ENCODE peak calls at places on chromosomes 1 and 21, in eight cellular contexts. One of them, this sample, is unnamed.

GRCh38 chr1:1462318-1462966 is 9.1 kb upstream of the ATAD3B start:
- DNase-seq in Calu3: no peak
- DNase-seq in effector memory CD4-positive, alpha-beta T cell: no peak
- DNase-seq in stimulated activated CD8-positive, alpha-beta memory T cell treated with anti-CD3 and anti-CD28 coated beads, Interleukin-15, amount 100 ng/mL, for 1 hour: no peak
- DNase-seq in HL-60: no peak
- DNase-seq in astrocyte of the spinal cord: no peak
- DNase-seq in hypothalamus: no peak
- DNase-seq in fibroblast of lung: no peak
- DNase-seq in this sample: no peak

GRCh38 chr1:65850281-65850680 is 57.6 kb downstream of the PDE4B start:
- DNase-seq in hypothalamus: no peak
- DNase-seq in astrocyte of the spinal cord: no peak
- DNase-seq in stimulated activated CD8-positive, alpha-beta memory T cell treated with anti-CD3 and anti-CD28 coated beads, Interleukin-15, amount 100 ng/mL, for 1 hour: no peak
- DNase-seq in Calu3: no peak
- DNase-seq in effector memory CD4-positive, alpha-beta T cell: no peak
- DNase-seq in HL-60: no peak
- DNase-seq in fibroblast of lung: no peak
- DNase-seq in this sample: no peak

GRCh38 chr21:42337830-42338729 is 12.7 kb downstream of the TFF2 start:
- DNase-seq in HL-60: peak; percentile 11
- DNase-seq in stimulated activated CD8-positive, alpha-beta memory T cell treated with anti-CD3 and anti-CD28 coated beads, Interleukin-15, amount 100 ng/mL, for 1 hour: peak; percentile 83
- DNase-seq in effector memory CD4-positive, alpha-beta T cell: peak; percentile 73
- DNase-seq in fibroblast of lung: peak; percentile 35
- DNase-seq in astrocyte of the spinal cord: peak; percentile 29
- DNase-seq in Calu3: peak; percentile 76
- DNase-seq in hypothalamus: peak; percentile 27
- DNase-seq in this sample: peak; percentile 85

GRCh38 chr1:234862944-234863515 is 253.1 kb upstream of the IRF2BP2 start:
- DNase-seq in HL-60: no peak
- DNase-seq in astrocyte of the spinal cord: peak; percentile 68
- DNase-seq in fibroblast of lung: peak; percentile 68
- DNase-seq in stimulated activated CD8-positive, alpha-beta memory T cell treated with anti-CD3 and anti-CD28 coated beads, Interleukin-15, amount 100 ng/mL, for 1 hour: no peak
- DNase-seq in hypothalamus: peak; percentile 37
- DNase-seq in Calu3: no peak
- DNase-seq in effector memory CD4-positive, alpha-beta T cell: no peak
- DNase-seq in this sample: no peak

GRCh38 chr1:236654957-236655356 is 31.3 kb upstream of the ACTN2 start:
- DNase-seq in hypothalamus: no peak
- DNase-seq in effector memory CD4-positive, alpha-beta T cell: no peak
- DNase-seq in stimulated activated CD8-positive, alpha-beta memory T cell treated with anti-CD3 and anti-CD28 coated beads, Interleukin-15, amount 100 ng/mL, for 1 hour: no peak
- DNase-seq in Calu3: no peak
- DNase-seq in fibroblast of lung: no peak
- DNase-seq in astrocyte of the spinal cord: no peak
- DNase-seq in HL-60: no peak
- DNase-seq in this sample: no peak

GRCh38 chr1:109983380-109984189 is 980 bp upstream of the AHCYL1 start:
- DNase-seq in astrocyte of the spinal cord: no peak
- DNase-seq in HL-60: no peak
- DNase-seq in fibroblast of lung: no peak
- DNase-seq in effector memory CD4-positive, alpha-beta T cell: no peak
- DNase-seq in hypothalamus: no peak
- DNase-seq in Calu3: no peak
- DNase-seq in stimulated activated CD8-positive, alpha-beta memory T cell treated with anti-CD3 and anti-CD28 coated beads, Interleukin-15, amount 100 ng/mL, for 1 hour: no peak
- DNase-seq in this sample: no peak

GRCh38 chr1:158962983-158963382 is 31.6 kb downstream of the PYHIN1 start:
- DNase-seq in effector memory CD4-positive, alpha-beta T cell: no peak
- DNase-seq in stimulated activated CD8-positive, alpha-beta memory T cell treated with anti-CD3 and anti-CD28 coated beads, Interleukin-15, amount 100 ng/mL, for 1 hour: no peak
- DNase-seq in HL-60: no peak
- DNase-seq in Calu3: no peak
- DNase-seq in astrocyte of the spinal cord: no peak
- DNase-seq in fibroblast of lung: no peak
- DNase-seq in hypothalamus: no peak
- DNase-seq in this sample: no peak

GRCh38 chr21:17819878-17820232 is 699 bp upstream of the C21orf91 start:
- DNase-seq in hypothalamus: no peak
- DNase-seq in Calu3: no peak
- DNase-seq in HL-60: peak; percentile 37
- DNase-seq in astrocyte of the spinal cord: no peak
- DNase-seq in fibroblast of lung: no peak
- DNase-seq in effector memory CD4-positive, alpha-beta T cell: no peak
- DNase-seq in stimulated activated CD8-positive, alpha-beta memory T cell treated with anti-CD3 and anti-CD28 coated beads, Interleukin-15, amount 100 ng/mL, for 1 hour: no peak
- DNase-seq in this sample: no peak

GRCh38 chr1:93346472-93346991 is 825 bp downstream of the DR1 start:
- DNase-seq in stimulated activated CD8-positive, alpha-beta memory T cell treated with anti-CD3 and anti-CD28 coated beads, Interleukin-15, amount 100 ng/mL, for 1 hour: peak; percentile 9
- DNase-seq in HL-60: no peak
- DNase-seq in Calu3: peak; percentile 9
- DNase-seq in fibroblast of lung: peak; percentile 30
- DNase-seq in astrocyte of the spinal cord: peak; percentile 22
- DNase-seq in effector memory CD4-positive, alpha-beta T cell: peak; percentile 34
- DNase-seq in hypothalamus: no peak
- DNase-seq in this sample: no peak

GRCh38 chr1:112040891-112041740 is 51.6 kb upstream of the KCND3 start:
- DNase-seq in effector memory CD4-positive, alpha-beta T cell: no peak
- DNase-seq in fibroblast of lung: no peak
- DNase-seq in stimulated activated CD8-positive, alpha-beta memory T cell treated with anti-CD3 and anti-CD28 coated beads, Interleukin-15, amount 100 ng/mL, for 1 hour: no peak
- DNase-seq in astrocyte of the spinal cord: no peak
- DNase-seq in HL-60: no peak
- DNase-seq in Calu3: no peak
- DNase-seq in hypothalamus: no peak
- DNase-seq in this sample: no peak

GRCh38 chr1:21287905-21288514 is 2.3 kb downstream of the ECE1 start:
- DNase-seq in astrocyte of the spinal cord: no peak
- DNase-seq in hypothalamus: no peak
- DNase-seq in HL-60: no peak
- DNase-seq in fibroblast of lung: no peak
- DNase-seq in Calu3: no peak
- DNase-seq in effector memory CD4-positive, alpha-beta T cell: no peak
- DNase-seq in stimulated activated CD8-positive, alpha-beta memory T cell treated with anti-CD3 and anti-CD28 coated beads, Interleukin-15, amount 100 ng/mL, for 1 hour: no peak
- DNase-seq in this sample: no peak

GRCh38 chr21:29477941-29478340 is 179.2 kb downstream of the BACH1 start:
- DNase-seq in HL-60: peak; percentile 33
- DNase-seq in fibroblast of lung: peak; percentile 89
- DNase-seq in stimulated activated CD8-positive, alpha-beta memory T cell treated with anti-CD3 and anti-CD28 coated beads, Interleukin-15, amount 100 ng/mL, for 1 hour: no peak
- DNase-seq in hypothalamus: no peak
- DNase-seq in effector memory CD4-positive, alpha-beta T cell: no peak
- DNase-seq in Calu3: no peak
- DNase-seq in astrocyte of the spinal cord: peak; percentile 81
- DNase-seq in this sample: no peak

GRCh38 chr1:2074944-2075740 is 24.9 kb downstream of the PRKCZ start:
- DNase-seq in HL-60: no peak
- DNase-seq in fibroblast of lung: no peak
- DNase-seq in astrocyte of the spinal cord: no peak
- DNase-seq in effector memory CD4-positive, alpha-beta T cell: no peak
- DNase-seq in stimulated activated CD8-positive, alpha-beta memory T cell treated with anti-CD3 and anti-CD28 coated beads, Interleukin-15, amount 100 ng/mL, for 1 hour: no peak
- DNase-seq in hypothalamus: peak; percentile 40
- DNase-seq in Calu3: no peak
- DNase-seq in this sample: no peak

GRCh38 chr1:220164517-220164916 is 70.6 kb downstream of the IARS2 start:
- DNase-seq in hypothalamus: no peak
- DNase-seq in Calu3: no peak
- DNase-seq in stimulated activated CD8-positive, alpha-beta memory T cell treated with anti-CD3 and anti-CD28 coated beads, Interleukin-15, amount 100 ng/mL, for 1 hour: no peak
- DNase-seq in astrocyte of the spinal cord: no peak
- DNase-seq in HL-60: no peak
- DNase-seq in effector memory CD4-positive, alpha-beta T cell: no peak
- DNase-seq in fibroblast of lung: no peak
- DNase-seq in this sample: peak; percentile 11

GRCh38 chr1:54163573-54163972 is 10.8 kb upstream of the CDCP2 start:
- DNase-seq in astrocyte of the spinal cord: no peak
- DNase-seq in hypothalamus: no peak
- DNase-seq in effector memory CD4-positive, alpha-beta T cell: no peak
- DNase-seq in Calu3: no peak
- DNase-seq in fibroblast of lung: no peak
- DNase-seq in stimulated activated CD8-positive, alpha-beta memory T cell treated with anti-CD3 and anti-CD28 coated beads, Interleukin-15, amount 100 ng/mL, for 1 hour: no peak
- DNase-seq in HL-60: no peak
- DNase-seq in this sample: no peak

GRCh38 chr1:179788259-179788658 is 45.2 kb downstream of the FAM163A start:
- DNase-seq in astrocyte of the spinal cord: no peak
- DNase-seq in hypothalamus: no peak
- DNase-seq in effector memory CD4-positive, alpha-beta T cell: no peak
- DNase-seq in stimulated activated CD8-positive, alpha-beta memory T cell treated with anti-CD3 and anti-CD28 coated beads, Interleukin-15, amount 100 ng/mL, for 1 hour: no peak
- DNase-seq in HL-60: no peak
- DNase-seq in Calu3: no peak
- DNase-seq in fibroblast of lung: no peak
- DNase-seq in this sample: no peak

GRCh38 chr1:54310439-54311328 is 95.5 kb downstream of the SSBP3 start:
- DNase-seq in hypothalamus: peak; percentile 22
- DNase-seq in effector memory CD4-positive, alpha-beta T cell: no peak
- DNase-seq in HL-60: no peak
- DNase-seq in astrocyte of the spinal cord: peak; percentile 29
- DNase-seq in fibroblast of lung: peak; percentile 54
- DNase-seq in Calu3: peak; percentile 65
- DNase-seq in stimulated activated CD8-positive, alpha-beta memory T cell treated with anti-CD3 and anti-CD28 coated beads, Interleukin-15, amount 100 ng/mL, for 1 hour: no peak
- DNase-seq in this sample: peak; percentile 56

GRCh38 chr1:89938171-89939055 is 56.5 kb upstream of the ZNF326 start:
- DNase-seq in effector memory CD4-positive, alpha-beta T cell: no peak
- DNase-seq in astrocyte of the spinal cord: peak; percentile 54
- DNase-seq in Calu3: no peak
- DNase-seq in HL-60: no peak
- DNase-seq in stimulated activated CD8-positive, alpha-beta memory T cell treated with anti-CD3 and anti-CD28 coated beads, Interleukin-15, amount 100 ng/mL, for 1 hour: no peak
- DNase-seq in hypothalamus: no peak
- DNase-seq in fibroblast of lung: peak; percentile 75
- DNase-seq in this sample: no peak

GRCh38 chr1:147169840-147170674 is 2.2 kb downstream of the PRKAB2 start:
- DNase-seq in hypothalamus: no peak
- DNase-seq in fibroblast of lung: no peak
- DNase-seq in stimulated activated CD8-positive, alpha-beta memory T cell treated with anti-CD3 and anti-CD28 coated beads, Interleukin-15, amount 100 ng/mL, for 1 hour: no peak
- DNase-seq in HL-60: no peak
- DNase-seq in effector memory CD4-positive, alpha-beta T cell: no peak
- DNase-seq in Calu3: no peak
- DNase-seq in astrocyte of the spinal cord: no peak
- DNase-seq in this sample: no peak

GRCh38 chr1:153348511-153349362 is at the start of gene PGLYRP4:
- DNase-seq in HL-60: no peak
- DNase-seq in hypothalamus: no peak
- DNase-seq in stimulated activated CD8-positive, alpha-beta memory T cell treated with anti-CD3 and anti-CD28 coated beads, Interleukin-15, amount 100 ng/mL, for 1 hour: no peak
- DNase-seq in effector memory CD4-positive, alpha-beta T cell: no peak
- DNase-seq in astrocyte of the spinal cord: no peak
- DNase-seq in fibroblast of lung: no peak
- DNase-seq in Calu3: no peak
- DNase-seq in this sample: no peak

GRCh38 chr21:35381743-35382310 is 332.7 kb upstream of the RUNX1 start:
- DNase-seq in effector memory CD4-positive, alpha-beta T cell: no peak
- DNase-seq in hypothalamus: no peak
- DNase-seq in stimulated activated CD8-positive, alpha-beta memory T cell treated with anti-CD3 and anti-CD28 coated beads, Interleukin-15, amount 100 ng/mL, for 1 hour: no peak
- DNase-seq in fibroblast of lung: no peak
- DNase-seq in astrocyte of the spinal cord: no peak
- DNase-seq in Calu3: no peak
- DNase-seq in HL-60: no peak
- DNase-seq in this sample: no peak

GRCh38 chr1:151311589-151312331 is 15.5 kb downstream of the PI4KB start:
- DNase-seq in fibroblast of lung: peak; percentile 100
- DNase-seq in stimulated activated CD8-positive, alpha-beta memory T cell treated with anti-CD3 and anti-CD28 coated beads, Interleukin-15, amount 100 ng/mL, for 1 hour: peak; percentile 45
- DNase-seq in Calu3: peak; percentile 93
- DNase-seq in hypothalamus: no peak
- DNase-seq in astrocyte of the spinal cord: peak; percentile 98
- DNase-seq in effector memory CD4-positive, alpha-beta T cell: peak; percentile 21
- DNase-seq in HL-60: peak; percentile 93
- DNase-seq in this sample: no peak

GRCh38 chr1:12171206-12172041 is 4.6 kb downstream of the TNFRSF1B start:
- DNase-seq in HL-60: no peak
- DNase-seq in Calu3: no peak
- DNase-seq in effector memory CD4-positive, alpha-beta T cell: peak; percentile 47
- DNase-seq in stimulated activated CD8-positive, alpha-beta memory T cell treated with anti-CD3 and anti-CD28 coated beads, Interleukin-15, amount 100 ng/mL, for 1 hour: no peak
- DNase-seq in astrocyte of the spinal cord: no peak
- DNase-seq in fibroblast of lung: no peak
- DNase-seq in hypothalamus: no peak
- DNase-seq in this sample: no peak

GRCh38 chr21:42799948-42800347 is 79.4 kb downstream of the WDR4 start:
- DNase-seq in effector memory CD4-positive, alpha-beta T cell: no peak
- DNase-seq in Calu3: no peak
- DNase-seq in astrocyte of the spinal cord: no peak
- DNase-seq in hypothalamus: no peak
- DNase-seq in stimulated activated CD8-positive, alpha-beta memory T cell treated with anti-CD3 and anti-CD28 coated beads, Interleukin-15, amount 100 ng/mL, for 1 hour: no peak
- DNase-seq in fibroblast of lung: no peak
- DNase-seq in HL-60: no peak
- DNase-seq in this sample: no peak

GRCh38 chr1:89692601-89693503 is 59.9 kb downstream of the LRRC8C start:
- DNase-seq in stimulated activated CD8-positive, alpha-beta memory T cell treated with anti-CD3 and anti-CD28 coated beads, Interleukin-15, amount 100 ng/mL, for 1 hour: no peak
- DNase-seq in effector memory CD4-positive, alpha-beta T cell: no peak
- DNase-seq in hypothalamus: no peak
- DNase-seq in Calu3: no peak
- DNase-seq in fibroblast of lung: peak; percentile 20
- DNase-seq in HL-60: no peak
- DNase-seq in astrocyte of the spinal cord: no peak
- DNase-seq in this sample: no peak

GRCh38 chr1:175188936-175189335 is 3.6 kb downstream of the KIAA0040 start:
- DNase-seq in effector memory CD4-positive, alpha-beta T cell: peak; percentile 32
- DNase-seq in stimulated activated CD8-positive, alpha-beta memory T cell treated with anti-CD3 and anti-CD28 coated beads, Interleukin-15, amount 100 ng/mL, for 1 hour: no peak
- DNase-seq in fibroblast of lung: no peak
- DNase-seq in astrocyte of the spinal cord: no peak
- DNase-seq in HL-60: no peak
- DNase-seq in hypothalamus: no peak
- DNase-seq in Calu3: no peak
- DNase-seq in this sample: no peak

GRCh38 chr21:42829954-42830353 is 49.4 kb downstream of the WDR4 start:
- DNase-seq in stimulated activated CD8-positive, alpha-beta memory T cell treated with anti-CD3 and anti-CD28 coated beads, Interleukin-15, amount 100 ng/mL, for 1 hour: no peak
- DNase-seq in hypothalamus: no peak
- DNase-seq in effector memory CD4-positive, alpha-beta T cell: no peak
- DNase-seq in fibroblast of lung: no peak
- DNase-seq in Calu3: no peak
- DNase-seq in HL-60: no peak
- DNase-seq in astrocyte of the spinal cord: no peak
- DNase-seq in this sample: no peak

GRCh38 chr1:157915859-157916258 is 74.3 kb upstream of the CD5L start:
- DNase-seq in effector memory CD4-positive, alpha-beta T cell: no peak
- DNase-seq in fibroblast of lung: no peak
- DNase-seq in HL-60: no peak
- DNase-seq in stimulated activated CD8-positive, alpha-beta memory T cell treated with anti-CD3 and anti-CD28 coated beads, Interleukin-15, amount 100 ng/mL, for 1 hour: no peak
- DNase-seq in astrocyte of the spinal cord: no peak
- DNase-seq in Calu3: no peak
- DNase-seq in hypothalamus: no peak
- DNase-seq in this sample: no peak

GRCh38 chr1:211625040-211625439 is 46.1 kb upstream of the SLC30A1 start:
- DNase-seq in stimulated activated CD8-positive, alpha-beta memory T cell treated with anti-CD3 and anti-CD28 coated beads, Interleukin-15, amount 100 ng/mL, for 1 hour: no peak
- DNase-seq in astrocyte of the spinal cord: peak; percentile 28
- DNase-seq in hypothalamus: no peak
- DNase-seq in fibroblast of lung: peak; percentile 27
- DNase-seq in effector memory CD4-positive, alpha-beta T cell: no peak
- DNase-seq in HL-60: peak; percentile 70
- DNase-seq in Calu3: no peak
- DNase-seq in this sample: no peak

GRCh38 chr1:2645776-2646175 is 13.0 kb upstream of the MMEL1 start:
- DNase-seq in effector memory CD4-positive, alpha-beta T cell: no peak
- DNase-seq in hypothalamus: no peak
- DNase-seq in stimulated activated CD8-positive, alpha-beta memory T cell treated with anti-CD3 and anti-CD28 coated beads, Interleukin-15, amount 100 ng/mL, for 1 hour: no peak
- DNase-seq in astrocyte of the spinal cord: no peak
- DNase-seq in Calu3: no peak
- DNase-seq in HL-60: no peak
- DNase-seq in fibroblast of lung: no peak
- DNase-seq in this sample: no peak

GRCh38 chr1:13661539-13661938 is 38.4 kb upstream of the PRDM2 start:
- DNase-seq in fibroblast of lung: peak; percentile 37
- DNase-seq in HL-60: no peak
- DNase-seq in effector memory CD4-positive, alpha-beta T cell: no peak
- DNase-seq in astrocyte of the spinal cord: no peak
- DNase-seq in stimulated activated CD8-positive, alpha-beta memory T cell treated with anti-CD3 and anti-CD28 coated beads, Interleukin-15, amount 100 ng/mL, for 1 hour: no peak
- DNase-seq in hypothalamus: no peak
- DNase-seq in Calu3: no peak
- DNase-seq in this sample: no peak

GRCh38 chr1:9035226-9035625 is 9.0 kb upstream of the SLC2A7 start:
- DNase-seq in stimulated activated CD8-positive, alpha-beta memory T cell treated with anti-CD3 and anti-CD28 coated beads, Interleukin-15, amount 100 ng/mL, for 1 hour: no peak
- DNase-seq in fibroblast of lung: no peak
- DNase-seq in hypothalamus: no peak
- DNase-seq in astrocyte of the spinal cord: no peak
- DNase-seq in HL-60: no peak
- DNase-seq in Calu3: no peak
- DNase-seq in effector memory CD4-positive, alpha-beta T cell: no peak
- DNase-seq in this sample: no peak

GRCh38 chr21:15197696-15198095 is 132.9 kb upstream of the NRIP1 start:
- DNase-seq in hypothalamus: no peak
- DNase-seq in Calu3: no peak
- DNase-seq in HL-60: no peak
- DNase-seq in astrocyte of the spinal cord: no peak
- DNase-seq in stimulated activated CD8-positive, alpha-beta memory T cell treated with anti-CD3 and anti-CD28 coated beads, Interleukin-15, amount 100 ng/mL, for 1 hour: no peak
- DNase-seq in fibroblast of lung: peak; percentile 6
- DNase-seq in effector memory CD4-positive, alpha-beta T cell: no peak
- DNase-seq in this sample: no peak

GRCh38 chr1:45221716-45222115 is 15.3 kb upstream of the ZSWIM5 start:
- DNase-seq in effector memory CD4-positive, alpha-beta T cell: no peak
- DNase-seq in hypothalamus: no peak
- DNase-seq in HL-60: no peak
- DNase-seq in fibroblast of lung: peak; percentile 51
- DNase-seq in stimulated activated CD8-positive, alpha-beta memory T cell treated with anti-CD3 and anti-CD28 coated beads, Interleukin-15, amount 100 ng/mL, for 1 hour: no peak
- DNase-seq in astrocyte of the spinal cord: peak; percentile 35
- DNase-seq in Calu3: no peak
- DNase-seq in this sample: no peak